ENCODE peak calls at places on chromosome 2, in eight cellular contexts. S is NCI-H69, C is NCI-H146, D is breast epithelium, R is COR-L47, E is retinal pigment epithelial cell, K is M059J, J is AML-193. O is an unnamed sample.

GRCh38 chr2:120470717-120471060 is 124.8 kb downstream of the INHBB start:
- DNase-seq in S (no peak), C (no peak), D (no peak), R (no peak), E (no peak), K (no peak), J (no peak), O (peak)

GRCh38 chr2:30655660-30656059 is 151.6 kb downstream of the CAPN13 start:
- DNase-seq in S (peak), C (no peak), D (no peak), R (no peak), E (no peak), K (peak), J (no peak), O (no peak)

GRCh38 chr2:236871500-236872001 is 214.1 kb upstream of the COPS8 start:
- DNase-seq in S (peak), C (no peak), D (no peak), R (no peak), E (peak), K (peak), J (peak), O (peak)

GRCh38 chr2:66896151-66896550 is 461.2 kb downstream of the MEIS1 start:
- DNase-seq in S (no peak), C (no peak), D (no peak), R (no peak), E (no peak), K (no peak), J (no peak), O (no peak)

GRCh38 chr2:101524811-101525430 is 50.0 kb upstream of the RFX8 start:
- DNase-seq in S (no peak), C (no peak), D (no peak), R (no peak), E (no peak), K (no peak), J (peak), O (no peak)

GRCh38 chr2:240868286-240869108 is at the start of gene AGXT:
- DNase-seq in S (peak), C (peak), D (peak), R (peak), E (no peak), K (peak), J (no peak), O (no peak)

GRCh38 chr2:146623771-146624170 is 1221.1 kb upstream of the ACVR2A start:
- DNase-seq in S (no peak), C (no peak), D (no peak), R (no peak), E (no peak), K (peak), J (no peak), O (no peak)

GRCh38 chr2:42493885-42494433 is at the start of gene KCNG3:
- DNase-seq in S (peak), C (peak), D (no peak), R (peak), E (no peak), K (peak), J (peak), O (peak)

GRCh38 chr2:113822087-113822805 is 65.8 kb upstream of the SLC35F5 start:
- DNase-seq in S (peak), C (peak), D (no peak), R (no peak), E (no peak), K (peak), J (no peak), O (no peak)

GRCh38 chr2:205407984-205408383 is 274.3 kb upstream of the NRP2 start:
- DNase-seq in S (no peak), C (no peak), D (no peak), R (no peak), E (peak), K (peak), J (no peak), O (no peak)

GRCh38 chr2:238287702-238288649 is at the start of gene PER2:
- DNase-seq in S (peak), C (peak), D (peak), R (no peak), E (peak), K (peak), J (peak), O (peak)

GRCh38 chr2:177830881-177831386 is 241.6 kb downstream of the PDE11A start:
- DNase-seq in S (peak), C (peak), D (no peak), R (peak), E (no peak), K (no peak), J (no peak), O (no peak)

GRCh38 chr2:165238295-165238694 is 919 bp upstream of the SCN2A start:
- DNase-seq in S (no peak), C (no peak), D (no peak), R (no peak), E (no peak), K (peak), J (no peak), O (no peak)

GRCh38 chr2:8576525-8577157 is 105.2 kb upstream of the ID2 start:
- DNase-seq in S (peak), C (no peak), D (no peak), R (no peak), E (no peak), K (peak), J (peak), O (peak)

GRCh38 chr2:100891911-100892642 is 72.1 kb downstream of the NPAS2 start:
- DNase-seq in S (no peak), C (no peak), D (no peak), R (no peak), E (no peak), K (peak), J (no peak), O (no peak)

GRCh38 chr2:55809875-55810620 is 113.5 kb downstream of the EFEMP1 start:
- DNase-seq in S (no peak), C (no peak), D (no peak), R (no peak), E (no peak), K (peak), J (no peak), O (peak)

GRCh38 chr2:223626713-223627112 is 24.6 kb upstream of the SCG2 start:
- DNase-seq in S (no peak), C (no peak), D (no peak), R (no peak), E (peak), K (peak), J (no peak), O (no peak)